ENCODE peak calls at places on chromosomes 13 and 19, in seven cellular contexts. N is fibroblast of lung; Z is mesendoderm; T is activated CD4-positive, alpha-beta memory T cell treated with anti-CD3 and anti-CD28 coated beads, Interleukin-2, amount 10 ng/mL, durations not matched to agents 7 days and 5 days; U is endothelial cell; W is IMR-90; P is NCI-H1105. V is an unnamed sample.

GRCh38 chr13:42812311-42812710 is 30.9 kb downstream of the FAM216B start:
- DNase-seq in N (peak), Z (no peak), T (no peak), U (no peak), W (no peak), P (no peak), V (no peak)

GRCh38 chr19:13097331-13098258 is 5.1 kb downstream of the LYL1 start:
- DNase-seq in N (no peak), Z (no peak), T (no peak), U (peak), W (no peak), P (no peak), V (no peak)

GRCh38 chr13:93473441-93474270 is 247.0 kb downstream of the GPC6 start:
- DNase-seq in N (peak), Z (peak), T (no peak), U (no peak), W (peak), P (no peak), V (no peak)

GRCh38 chr19:40283414-40284250 is 1.5 kb downstream of the AKT2 start:
- DNase-seq in N (peak), Z (no peak), T (no peak), U (no peak), W (peak), P (no peak), V (peak)

GRCh38 chr19:3362217-3362907 is 4.0 kb upstream of the NFIC start:
- DNase-seq in N (no peak), Z (no peak), T (no peak), U (no peak), W (no peak), P (no peak), V (no peak)

GRCh38 chr19:4007836-4008539 is 452 bp downstream of the PIAS4 start:
- DNase-seq in N (no peak), Z (peak), T (peak), U (no peak), W (no peak), P (peak), V (peak)

GRCh38 chr13:111846396-111847174 is 220.4 kb upstream of the SOX1 start:
- DNase-seq in N (no peak), Z (peak), T (no peak), U (no peak), W (no peak), P (no peak), V (no peak)

GRCh38 chr19:2045501-2046045 is 5.5 kb downstream of the MKNK2 start:
- DNase-seq in N (no peak), Z (no peak), T (no peak), U (no peak), W (no peak), P (no peak), V (no peak)

GRCh38 chr13:94824601-94825000 is 112.3 kb upstream of the SOX21 start:
- DNase-seq in N (no peak), Z (no peak), T (no peak), U (no peak), W (no peak), P (no peak), V (no peak)

GRCh38 chr13:112965103-112965502 is 3.9 kb upstream of the MCF2L start:
- DNase-seq in N (no peak), Z (no peak), T (no peak), U (no peak), W (no peak), P (no peak), V (no peak)

GRCh38 chr13:22357132-22357531 is 686.3 kb downstream of the FGF9 start:
- DNase-seq in N (peak), Z (no peak), T (peak), U (no peak), W (no peak), P (no peak), V (no peak)

GRCh38 chr19:5691205-5691929 is 1.3 kb downstream of the RPL36 start:
- DNase-seq in N (peak), Z (no peak), T (peak), U (no peak), W (peak), P (peak), V (peak)

GRCh38 chr13:93037780-93038179 is 188.8 kb upstream of the GPC6 start:
- DNase-seq in N (no peak), Z (no peak), T (no peak), U (no peak), W (no peak), P (no peak), V (no peak)

GRCh38 chr13:101706651-101707050 is 254.2 kb downstream of the ITGBL1 start:
- DNase-seq in N (peak), Z (peak), T (peak), U (peak), W (peak), P (no peak), V (no peak)

GRCh38 chr19:3607398-3608078 is 863 bp upstream of the TBXA2R start:
- DNase-seq in N (no peak), Z (peak), T (no peak), U (no peak), W (no peak), P (no peak), V (no peak)

V was measured in small intestine.